ENCODE peak calls at places on chromosomes 7 and 10, in five cellular contexts. D is LoVo, U is HS-5, I is mesenteric fat pad, O is breast epithelium. Z is an unnamed sample.
A peak's percentile ranks its signal among the peaks of the same experiment; 100 is the strongest.

GRCh38 chr10:71351628-71352319 is 32.7 kb downstream of the SLC29A3 start:
- DNase-seq in I (no peak), D (no peak), O (no peak), U (no peak), Z (no peak)

GRCh38 chr10:94005050-94005449 is 11.3 kb downstream of the PLCE1 start:
- DNase-seq in D (no peak), I (no peak), O (no peak), U (no peak), Z (no peak)

GRCh38 chr7:90705391-90706066 is 109.4 kb downstream of the CDK14 start:
- DNase-seq in U (no peak), D (no peak), I (no peak), O (no peak), Z (no peak)

GRCh38 chr10:113162960-113163359 is 212.9 kb downstream of the TCF7L2 start:
- DNase-seq in I (no peak), O (no peak), D (no peak), U (no peak), Z (no peak)

GRCh38 chr10:11813855-11814557 is 9.2 kb upstream of the PROSER2 start:
- DNase-seq in I (peak; percentile 69), U (no peak), O (no peak), D (no peak), Z (no peak)

GRCh38 chr7:101426303-101427011 is 63.8 kb downstream of the COL26A1 start:
- DNase-seq in U (no peak), O (no peak), D (no peak), I (no peak), Z (no peak)

GRCh38 chr10:98478430-98479222 is 31.9 kb upstream of the HPS1 start:
- DNase-seq in I (no peak), D (no peak), O (no peak), U (no peak), Z (no peak)

GRCh38 chr10:5034588-5034987 is 30.9 kb upstream of the AKR1C2 start:
- DNase-seq in U (no peak), I (no peak), O (no peak), D (no peak), Z (no peak)

GRCh38 chr7:81158189-81158588 is 239.3 kb upstream of the SEMA3C start:
- DNase-seq in O (no peak), D (no peak), U (no peak), I (no peak), Z (no peak)

GRCh38 chr7:99955247-99955646 is 20.6 kb downstream of the AZGP1 start:
- DNase-seq in D (peak; percentile 80), I (no peak), U (no peak), O (peak; percentile 79), Z (no peak)

GRCh38 chr10:102504179-102504975 is 605 bp downstream of the SUFU start:
- DNase-seq in I (peak; percentile 88), D (no peak), O (no peak), U (no peak), Z (peak; percentile 51)

GRCh38 chr7:26538683-26539082 is 247.0 kb downstream of the SNX10 start:
- DNase-seq in I (no peak), U (no peak), O (no peak), D (no peak), Z (peak; percentile 41)

GRCh38 chr7:152902054-152902453 is 142.5 kb downstream of the ACTR3B start:
- DNase-seq in O (no peak), U (no peak), I (peak; percentile 47), D (no peak), Z (no peak)

GRCh38 chr10:117345143-117345542 is 30.1 kb downstream of the PDZD8 start:
- DNase-seq in D (peak; percentile 43), I (no peak), U (no peak), O (no peak), Z (no peak)

GRCh38 chr10:24622781-24623301 is 100.8 kb downstream of the ARHGAP21 start:
- DNase-seq in O (no peak), D (no peak), I (no peak), U (no peak), Z (no peak)

GRCh38 chr10:127863231-127863825 is 29.4 kb downstream of the CLRN3 start:
- DNase-seq in I (no peak), D (no peak), O (no peak), U (no peak), Z (no peak)

GRCh38 chr10:50497758-50498157 is 126.0 kb downstream of the SGMS1 start:
- DNase-seq in D (no peak), U (peak; percentile 2), O (no peak), I (no peak), Z (no peak)

GRCh38 chr7:74037609-74038008 is 9.6 kb downstream of the ELN start:
- DNase-seq in U (no peak), I (no peak), O (no peak), D (no peak), Z (no peak)

GRCh38 chr10:95841711-95842498 is 65.9 kb upstream of the CC2D2B start:
- DNase-seq in U (no peak), I (no peak), D (peak; percentile 24), O (no peak), Z (peak; percentile 23)

GRCh38 chr10:69382382-69383117 is 34.2 kb downstream of the TACR2 start:
- DNase-seq in U (peak; percentile 95), O (no peak), D (no peak), I (no peak), Z (no peak)